ENCODE peak calls at places on chromosome 18, in ten cellular contexts. J is A549; N is Daoy; H is right lobe of liver; L is bronchial epithelial cell; W is WTC11; A is NCI-H2029 treated with DMSO at 0.1 percent for 48 hours; X is stimulated activated CD4-positive, alpha-beta T cell treated with anti-CD3 and anti-CD28 coated beads, Interleukin-15, amount 100 ng/mL, for 24 hours; I is HFF-Myc; Z is sciatic nerve. K is an unnamed sample.

GRCh38 chr18:30465131-30465530 is 577.4 kb downstream of the DSC3 start:
- DNase-seq in J (no peak), N (no peak), H (no peak), L (no peak), W (no peak), A (no peak), X (no peak), I (no peak), Z (no peak), K (no peak)

GRCh38 chr18:44741551-44741950 is 60.9 kb downstream of the SETBP1 start:
- DNase-seq in J (no peak), N (no peak), H (no peak), L (no peak), W (no peak), A (no peak), X (no peak), I (no peak), Z (no peak), K (no peak)

GRCh38 chr18:9712130-9712577 is 4.1 kb downstream of the RAB31 start:
- DNase-seq in J (no peak), N (no peak), H (no peak), L (no peak), W (no peak), A (no peak), X (no peak), I (no peak), Z (no peak), K (no peak)

GRCh38 chr18:6884944-6885343 is 155.4 kb downstream of the ARHGAP28 start:
- DNase-seq in J (no peak), N (no peak), H (no peak), L (no peak), W (no peak), A (no peak), X (no peak), I (no peak), Z (no peak), K (no peak)

GRCh38 chr18:23209796-23210195 is 74.5 kb downstream of the CABLES1 start:
- DNase-seq in J (no peak), N (no peak), H (no peak), L (no peak), W (no peak), A (no peak), X (no peak), I (no peak), Z (no peak), K (no peak)

GRCh38 chr18:48656582-48656981 is 117.8 kb downstream of the CTIF start:
- DNase-seq in J (no peak), N (no peak), H (no peak), L (no peak), W (no peak), A (no peak), X (no peak), I (no peak), Z (no peak), K (no peak)

GRCh38 chr18:79681484-79682387 is 2.1 kb downstream of the CTDP1 start:
- DNase-seq in J (no peak), N (peak), H (no peak), L (no peak), W (no peak), A (no peak), X (peak), I (no peak), Z (no peak), K (no peak)

GRCh38 chr18:77114564-77115391 is 17.8 kb downstream of the MBP start:
- DNase-seq in J (peak), N (peak), H (peak), L (peak), W (no peak), A (no peak), X (peak), I (no peak), Z (peak), K (no peak)

GRCh38 chr18:42348722-42349121 is 393.7 kb downstream of the PIK3C3 start:
- DNase-seq in J (no peak), N (no peak), H (peak), L (no peak), W (no peak), A (no peak), X (no peak), I (no peak), Z (no peak), K (no peak)

GRCh38 chr18:61893304-61893970 is 630 bp upstream of the RNF152 start:
- DNase-seq in J (no peak), N (peak), H (peak), L (no peak), W (peak), A (no peak), X (peak), I (no peak), Z (peak), K (peak)

GRCh38 chr18:62672600-62672999 is 42.7 kb upstream of the PHLPP1 start:
- DNase-seq in J (no peak), N (no peak), H (no peak), L (no peak), W (no peak), A (no peak), X (no peak), I (no peak), Z (no peak), K (no peak)

GRCh38 chr18:13165636-13166423 is 52.7 kb upstream of the LDLRAD4 start:
- DNase-seq in J (no peak), N (no peak), H (no peak), L (no peak), W (peak), A (no peak), X (no peak), I (no peak), Z (no peak), K (no peak)

GRCh38 chr18:58808349-58808748 is 56.3 kb upstream of the ZNF532 start:
- DNase-seq in J (no peak), N (no peak), H (no peak), L (no peak), W (peak), A (no peak), X (no peak), I (no peak), Z (no peak), K (no peak)

GRCh38 chr18:79855147-79855910 is 57.6 kb downstream of the KCNG2 start:
- DNase-seq in J (no peak), N (no peak), H (no peak), L (no peak), W (no peak), A (no peak), X (no peak), I (no peak), Z (no peak), K (no peak)